ENCODE peak calls at places on chromosomes 13 and 19, in eight cellular contexts. N is sigmoid colon, S is body of pancreas, J is uterus, X is fibroblast of mammary gland, H is AG04450, G is adrenal gland, T is breast epithelium. M is an unnamed sample.

GRCh38 chr13:95624020-95624419 is 20.5 kb downstream of the DZIP1 start:
- DNase-seq in J (peak), H (no peak), G (peak), X (peak), T (no peak), N (no peak), S (no peak), M (peak)

GRCh38 chr13:55073000-55073399 is 2044.4 kb downstream of the OLFM4 start:
- DNase-seq in S (no peak), N (no peak), X (no peak), H (no peak), T (no peak), G (no peak), J (no peak), M (no peak)

GRCh38 chr19:50406829-50407228 is 11.9 kb upstream of the SPIB start:
- DNase-seq in X (no peak), G (no peak), T (no peak), H (no peak), S (no peak), J (no peak), N (no peak), M (no peak)

GRCh38 chr13:31913459-31913858 is 118.1 kb upstream of the FRY start:
- DNase-seq in N (no peak), G (no peak), T (no peak), J (no peak), H (no peak), X (peak), S (peak), M (no peak)

GRCh38 chr19:53772943-53773342 is 51.2 kb downstream of the NLRP12 start:
- DNase-seq in H (peak), G (peak), J (peak), S (peak), N (no peak), T (peak), X (peak), M (peak)

GRCh38 chr13:31248361-31248760 is 48.6 kb downstream of the B3GLCT start:
- DNase-seq in T (no peak), S (no peak), J (no peak), X (no peak), G (no peak), N (no peak), H (no peak), M (no peak)

GRCh38 chr19:6229216-6229913 is 50.4 kb downstream of the MLLT1 start:
- DNase-seq in H (no peak), T (no peak), X (no peak), S (no peak), J (no peak), G (no peak), N (no peak), M (no peak)

GRCh38 chr13:97223711-97224461 is 1.8 kb downstream of the MBNL2 start:
- DNase-seq in N (peak), T (peak), S (peak), X (peak), H (peak), G (peak), J (peak), M (peak)

GRCh38 chr13:48563611-48564010 is 30.7 kb upstream of the RCBTB2 start:
- DNase-seq in S (no peak), J (no peak), N (no peak), G (no peak), H (no peak), T (no peak), X (no peak), M (no peak)

GRCh38 chr19:16429066-16429758 is 42.6 kb downstream of the EPS15L1 start:
- DNase-seq in S (peak), J (no peak), N (peak), X (no peak), T (peak), H (no peak), G (peak), M (no peak)

GRCh38 chr19:4115818-4116385 is 8.0 kb downstream of the MAP2K2 start:
- DNase-seq in H (no peak), N (no peak), G (no peak), X (no peak), J (no peak), S (no peak), T (no peak), M (no peak)

GRCh38 chr13:99287544-99287943 is 19.7 kb downstream of the GPR183 start:
- DNase-seq in S (no peak), N (no peak), J (no peak), T (no peak), G (no peak), H (no peak), X (no peak), M (no peak)

GRCh38 chr13:61339054-61339621 is 76.5 kb downstream of the PCDH20 start:
- DNase-seq in H (no peak), N (no peak), T (no peak), S (no peak), X (no peak), G (no peak), J (no peak), M (no peak)

GRCh38 chr19:55602104-55603001 is 2.3 kb downstream of the ZNF524 start:
- DNase-seq in J (no peak), X (no peak), G (no peak), N (no peak), S (no peak), H (no peak), T (no peak), M (no peak)

GRCh38 chr13:80276371-80277289 is 64.3 kb downstream of the SPRY2 start:
- DNase-seq in J (no peak), H (no peak), X (peak), S (no peak), G (peak), T (no peak), N (no peak), M (peak)

GRCh38 chr13:59823495-59823894 is 340.2 kb downstream of the DIAPH3 start:
- DNase-seq in H (no peak), S (no peak), N (no peak), T (no peak), G (no peak), X (peak), J (no peak), M (peak)

GRCh38 chr13:97797553-97797952 is 155.9 kb upstream of the IPO5 start:
- DNase-seq in G (no peak), X (peak), J (no peak), H (no peak), N (no peak), S (no peak), T (no peak), M (no peak)

GRCh38 chr19:4851551-4852290 is 15.7 kb downstream of the PLIN3 start:
- DNase-seq in H (no peak), T (peak), N (peak), S (peak), J (peak), X (peak), G (peak), M (peak)

GRCh38 chr19:55044771-55045716 is 7.0 kb upstream of the GP6 start:
- DNase-seq in J (no peak), T (no peak), S (no peak), H (no peak), X (no peak), N (peak), G (no peak), M (no peak)

GRCh38 chr13:44211753-44212152 is 161.9 kb upstream of the SERP2 start:
- DNase-seq in N (no peak), J (no peak), S (no peak), T (no peak), H (no peak), G (no peak), X (no peak), M (no peak)

GRCh38 chr13:27979765-27980279 is 8.7 kb downstream of the URAD start:
- DNase-seq in S (no peak), G (no peak), H (no peak), N (no peak), X (no peak), J (no peak), T (no peak), M (no peak)

GRCh38 chr13:106566682-106567420 is 1.1 kb downstream of the ARGLU1 start:
- DNase-seq in N (peak), X (peak), G (peak), H (no peak), T (peak), S (peak), J (peak), M (peak)

GRCh38 chr13:43359536-43359935 is 336.1 kb downstream of the DNAJC15 start:
- DNase-seq in G (no peak), J (no peak), H (no peak), N (no peak), X (no peak), S (no peak), T (no peak), M (no peak)

GRCh38 chr13:37414667-37415066 is 183.9 kb downstream of the POSTN start:
- DNase-seq in G (no peak), X (no peak), T (no peak), J (no peak), H (no peak), N (no peak), S (no peak), M (no peak)

GRCh38 chr19:48203227-48203793 is 32.8 kb downstream of the ZSWIM9 start:
- DNase-seq in S (no peak), J (no peak), N (no peak), G (no peak), T (no peak), X (no peak), H (no peak), M (no peak)

GRCh38 chr13:26555413-26555812 is 2.1 kb upstream of the WASF3 start:
- DNase-seq in T (no peak), G (no peak), J (no peak), N (no peak), S (no peak), H (no peak), X (no peak), M (no peak)

GRCh38 chr13:30431269-30431950 is 9.1 kb downstream of the UBE2L5 start:
- DNase-seq in N (no peak), H (no peak), X (peak), G (no peak), T (no peak), J (no peak), S (no peak), M (peak)

GRCh38 chr19:31073485-31074221 is 275.6 kb downstream of the TSHZ3 start:
- DNase-seq in S (no peak), H (no peak), X (no peak), T (no peak), J (no peak), N (no peak), G (no peak), M (peak)

GRCh38 chr13:72121466-72121865 is 254.5 kb upstream of the DACH1 start:
- DNase-seq in N (no peak), G (no peak), T (no peak), J (no peak), X (no peak), H (no peak), S (no peak), M (no peak)

GRCh38 chr19:33192010-33192409 is 2.1 kb upstream of the LRP3 start:
- DNase-seq in T (no peak), G (peak), N (peak), X (no peak), H (no peak), J (no peak), S (no peak), M (no peak)

GRCh38 chr19:45975296-45975695 is 1.6 kb upstream of the NOVA2 start:
- DNase-seq in G (no peak), H (no peak), N (no peak), X (no peak), S (no peak), J (no peak), T (no peak), M (no peak)

GRCh38 chr13:114027046-114027760 is 53.3 kb upstream of the C13orf46 start:
- DNase-seq in N (no peak), H (no peak), S (no peak), G (peak), J (no peak), T (no peak), X (no peak), M (peak)

DNA sequence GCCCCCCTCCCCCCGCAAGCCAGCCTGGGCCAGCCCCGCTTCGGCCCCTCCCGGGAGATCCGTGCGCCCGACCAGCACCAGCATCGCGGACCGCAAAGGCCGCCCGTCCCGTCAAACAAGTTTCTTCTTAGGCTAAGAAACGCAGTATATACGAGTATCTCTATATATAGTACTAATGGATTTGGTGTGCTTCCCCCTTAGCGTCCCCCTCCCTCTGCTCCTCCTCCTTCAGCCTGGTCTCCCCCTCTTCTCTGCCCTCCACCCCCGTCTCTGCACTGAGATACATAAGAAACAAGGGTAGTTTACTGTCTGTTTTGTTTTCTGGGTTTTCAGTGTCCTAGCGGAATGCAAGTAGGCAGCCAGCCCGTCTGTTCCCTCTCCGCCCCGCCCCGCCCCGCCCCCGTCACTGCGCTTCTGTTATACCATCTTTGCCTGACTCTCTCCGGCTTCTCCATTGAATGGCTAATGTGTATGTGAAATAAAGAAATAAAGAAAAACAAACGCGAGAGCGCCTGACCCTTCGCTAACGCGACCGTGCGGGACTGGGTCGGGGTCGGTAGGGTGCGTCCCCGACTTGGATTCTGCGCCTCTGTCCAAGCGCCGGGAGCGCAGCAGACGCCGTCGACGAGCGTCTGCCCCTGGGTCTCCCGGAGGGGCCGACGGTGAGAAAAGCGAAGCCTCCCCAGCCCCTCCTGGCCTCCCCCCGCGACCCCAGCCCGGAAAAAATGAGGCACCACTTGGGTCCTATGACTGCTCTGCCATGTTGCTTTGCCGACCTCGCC is 4.2 kb downstream of the LYL1 start:
- DNase-seq in N (peak), G (no peak), J (peak), T (no peak), X (peak), S (no peak), H (no peak), M (peak)
- H3K4me3 ChIP-seq in N (peak), G (peak), J (peak), T (peak), X (peak), S (no peak), H (no peak), M (no peak)

DNA sequence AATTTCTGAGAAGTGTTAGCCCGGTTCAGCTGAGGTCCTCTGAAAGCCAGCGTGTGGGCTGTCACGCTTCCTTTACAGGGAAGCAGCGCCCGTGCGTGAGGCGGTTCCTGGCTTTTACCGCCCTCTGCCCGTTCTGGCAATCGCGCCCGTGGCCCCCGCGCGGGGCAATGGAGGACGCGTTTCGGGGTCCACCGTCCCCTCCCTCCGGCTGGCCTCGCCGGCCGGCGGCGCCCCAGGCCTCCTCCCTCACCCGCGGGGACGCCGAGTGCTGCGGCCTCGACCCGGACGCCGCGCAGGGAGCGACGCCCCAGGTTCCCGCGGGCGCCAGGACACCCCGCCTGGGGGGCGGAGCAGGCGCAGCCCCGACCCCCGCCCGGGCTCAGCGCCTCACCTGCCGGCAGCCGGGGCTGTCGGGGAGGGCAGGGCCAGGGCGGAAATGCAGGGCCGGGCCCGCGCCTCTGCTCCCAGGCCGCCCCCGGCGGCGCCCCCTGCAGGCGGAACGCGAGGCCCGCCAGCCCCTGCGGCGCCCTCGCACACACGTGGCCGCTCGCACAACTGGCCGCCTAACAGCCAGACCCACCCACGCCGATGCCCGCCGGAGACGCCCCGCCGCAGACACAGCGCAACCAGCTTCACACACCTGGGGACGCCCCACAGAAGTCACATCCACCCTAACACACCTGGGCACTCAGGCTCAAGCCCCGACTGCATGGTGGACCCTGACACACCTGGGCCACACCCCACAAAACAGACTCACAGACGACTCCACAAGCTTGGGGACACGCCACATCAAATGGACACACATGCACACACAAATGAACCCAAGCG is at the start of gene GGACT:
- DNase-seq in N (peak), T (peak), S (peak), H (no peak), J (peak), X (peak), G (peak), M (peak)
- TF ChIP-seq CTCF in N (no peak), T (no peak), S (peak), H (peak), J (peak), X (no peak), G (peak), M (peak)

DNA sequence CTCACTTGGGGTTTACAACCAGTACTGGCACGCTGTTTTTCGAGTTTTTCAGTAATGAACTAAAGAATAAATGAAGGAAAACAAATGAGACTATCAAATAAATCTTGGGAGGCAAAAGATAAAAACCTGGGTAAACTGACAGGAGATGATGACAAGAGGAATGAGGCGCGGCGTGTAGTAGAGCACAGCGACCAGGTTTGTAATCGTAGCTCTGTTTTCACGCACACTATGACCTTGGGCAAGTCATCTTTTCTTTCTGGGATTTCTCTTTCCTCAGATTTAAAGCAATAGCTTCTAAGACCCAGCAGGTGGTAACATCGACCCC is 419 bp downstream of the MRPS31 start:
- DNase-seq in S (no peak), N (no peak), H (no peak), J (no peak), T (no peak), X (no peak), G (no peak), M (no peak)
- H3K4me3 ChIP-seq in S (peak), N (peak), H (peak), J (peak), T (peak), X (peak), G (peak), M (peak)

GRCh38 chr13:35354882-35355281 is 121.6 kb downstream of the MAB21L1 start:
- DNase-seq in N (no peak), X (no peak), J (no peak), T (no peak), S (no peak), H (no peak), G (no peak), M (no peak)

GRCh38 chr13:35354305-35354704 is 122.2 kb downstream of the MAB21L1 start:
- DNase-seq in G (no peak), T (no peak), X (no peak), S (no peak), J (no peak), N (no peak), H (no peak), M (no peak)

DNA sequence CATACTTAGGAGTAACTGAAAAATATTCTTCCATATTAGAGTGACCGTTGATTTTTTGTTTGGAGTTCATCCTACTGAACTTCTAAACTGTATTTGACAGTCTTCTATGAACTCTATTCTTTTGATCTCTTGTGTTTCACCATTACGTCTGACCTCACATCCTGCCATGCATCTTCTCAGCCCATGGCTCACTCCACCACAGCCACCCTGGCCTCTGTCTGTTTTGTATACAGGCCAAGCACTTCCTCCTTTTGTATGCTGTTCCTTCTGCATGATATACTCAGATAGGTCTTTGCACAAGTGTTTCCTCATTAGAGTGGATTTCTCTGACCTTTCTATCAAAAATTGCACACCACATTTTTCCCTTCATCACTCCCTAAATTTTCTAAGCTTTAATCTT is 119.9 kb downstream of the MAB21L1 start:
- DNase-seq in S (no peak), X (no peak), J (no peak), N (no peak), T (no peak), H (no peak), G (no peak), M (no peak)
- TF ChIP-seq CTCF in S (no peak), X (no peak), J (no peak), N (no peak), T (no peak), H (no peak), G (no peak), M (no peak)

GRCh38 chr19:20423381-20424207 is 142.0 kb downstream of the ZNF737 start:
- DNase-seq in N (peak), G (peak), S (peak), J (peak), T (peak), X (peak), H (no peak), M (peak)
- H3K4me3 ChIP-seq in N (peak), G (peak), S (peak), J (peak), T (peak), X (peak), H (peak), M (peak)

DNA sequence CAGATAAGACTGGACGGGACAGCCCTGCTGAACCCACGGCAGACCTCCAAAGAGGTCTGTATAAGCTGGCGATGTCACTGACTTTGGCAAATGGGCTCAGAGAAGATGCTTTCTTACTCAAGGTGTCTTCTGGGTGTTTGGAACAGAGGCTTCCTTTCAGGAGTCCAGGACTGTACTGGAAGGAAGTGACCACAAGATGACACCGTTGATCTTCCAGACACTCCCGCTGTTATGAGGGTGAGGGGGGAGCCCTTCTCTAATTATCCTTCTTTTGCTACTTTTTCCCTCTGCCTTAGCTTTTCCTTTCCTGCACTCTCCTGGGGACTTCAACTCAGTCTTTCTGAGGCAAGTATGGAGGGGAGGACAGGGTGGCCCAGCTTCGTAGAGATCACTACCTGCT is 65.2 kb upstream of the ZNF599 start:
- DNase-seq in T (no peak), S (no peak), N (no peak), G (no peak), X (no peak), J (no peak), H (no peak), M (peak)
- TF ChIP-seq CTCF in T (no peak), S (no peak), N (no peak), G (no peak), X (no peak), J (no peak), H (no peak), M (no peak)

GRCh38 chr19:42942187-42942789 is 5.3 kb upstream of the PSG7 start:
- DNase-seq in N (no peak), J (no peak), S (peak), T (no peak), G (no peak), X (peak), H (no peak), M (peak)
- H3K4me3 ChIP-seq in N (no peak), J (no peak), S (no peak), T (no peak), G (no peak), X (no peak), H (no peak), M (no peak)

M was measured in choroid plexus epithelial cell.